ENCODE peak calls at places on chromosomes 11 and 22, in eight cellular contexts. E is NCI-H2081 treated with DMSO at 0.1 percent for 48 hours, V is EH, R is iris pigment epithelial cell, C is thyroid gland, X is breast epithelium, N is KBM-7, D is T-cell. Y is an unnamed sample.

GRCh38 chr22:20239063-20239950 is 28.8 kb downstream of the RTN4R start:
- DNase-seq in X (no peak), C (no peak), D (no peak), N (no peak), V (peak), E (no peak), R (peak), Y (peak)

GRCh38 chr22:25448435-25449051 is 115.9 kb upstream of the GRK3 start:
- DNase-seq in N (peak), E (no peak), V (peak), D (no peak), X (no peak), C (no peak), R (peak), Y (peak)

GRCh38 chr11:47003180-47003877 is 66.8 kb downstream of the CSTPP1 start:
- DNase-seq in D (no peak), E (no peak), N (peak), V (peak), X (no peak), R (no peak), C (no peak), Y (no peak)

GRCh38 chr11:44930588-44931302 is 19.9 kb downstream of the TP53I11 start:
- DNase-seq in C (no peak), X (no peak), N (no peak), V (no peak), D (no peak), E (no peak), R (no peak), Y (no peak)

GRCh38 chr11:72041364-72042058 is 38.8 kb downstream of the NUMA1 start:
- DNase-seq in R (peak), V (peak), N (peak), X (peak), E (no peak), D (peak), C (peak), Y (peak)

GRCh38 chr11:8285228-8285627 is 21.6 kb upstream of the LMO1 start:
- DNase-seq in X (no peak), D (no peak), C (no peak), R (no peak), E (no peak), N (no peak), V (no peak), Y (no peak)

GRCh38 chr11:110750100-110750499 is 37.9 kb upstream of the ARHGAP20 start:
- DNase-seq in X (no peak), E (no peak), D (no peak), C (no peak), V (no peak), R (no peak), N (no peak), Y (no peak)

GRCh38 chr11:131234146-131234680 is 136.2 kb upstream of the NTM start:
- DNase-seq in N (no peak), C (no peak), E (no peak), X (no peak), R (no peak), D (no peak), V (no peak), Y (no peak)

GRCh38 chr11:34126959-34127848 is 21.8 kb downstream of the NAT10 start:
- DNase-seq in C (no peak), E (no peak), X (no peak), D (no peak), V (no peak), R (no peak), N (no peak), Y (no peak)

GRCh38 chr11:33801821-33802413 is 27.6 kb upstream of the FBXO3 start:
- DNase-seq in E (no peak), N (no peak), V (peak), C (no peak), R (no peak), X (no peak), D (no peak), Y (no peak)

GRCh38 chr11:199782-200181 is 6.9 kb downstream of the SCGB1C1 start:
- DNase-seq in V (no peak), E (no peak), N (no peak), X (no peak), C (no peak), D (no peak), R (no peak), Y (no peak)

GRCh38 chr11:33413296-33413695 is 156.1 kb downstream of the HIPK3 start:
- DNase-seq in R (no peak), D (no peak), V (peak), E (no peak), C (no peak), N (no peak), X (no peak), Y (no peak)

GRCh38 chr11:45332486-45332934 is 46.4 kb upstream of the SYT13 start:
- DNase-seq in N (peak), V (peak), R (peak), D (no peak), C (peak), X (no peak), E (no peak), Y (peak)

GRCh38 chr11:59556883-59557205 is 45.5 kb downstream of the OR4D9 start:
- DNase-seq in E (no peak), C (no peak), X (no peak), N (no peak), V (no peak), R (no peak), D (no peak), Y (no peak)

GRCh38 chr11:133659542-133660201 is 127.4 kb upstream of the OPCML start:
- DNase-seq in E (no peak), X (no peak), D (no peak), R (no peak), V (no peak), N (no peak), C (no peak), Y (no peak)

GRCh38 chr22:36461665-36462474 is 19.6 kb downstream of the TXN2 start:
- DNase-seq in N (no peak), D (no peak), R (peak), X (peak), E (no peak), V (peak), C (peak), Y (peak)

GRCh38 chr11:88012456-88012855 is 162.8 kb downstream of the RAB38 start:
- DNase-seq in X (no peak), V (no peak), D (no peak), E (peak), C (no peak), R (no peak), N (no peak), Y (no peak)

GRCh38 chr22:19986410-19987341 is 29.9 kb downstream of the ARVCF start:
- DNase-seq in E (no peak), N (peak), D (peak), X (peak), R (peak), C (peak), V (peak), Y (peak)

GRCh38 chr22:20425821-20426615 is 11.6 kb downstream of the SCARF2 start:
- DNase-seq in C (no peak), V (peak), R (no peak), X (no peak), D (no peak), E (no peak), N (no peak), Y (no peak)

GRCh38 chr22:38720350-38720749 is 14.6 kb downstream of the GTPBP1 start:
- DNase-seq in D (no peak), C (no peak), E (no peak), R (no peak), X (no peak), V (no peak), N (no peak), Y (no peak)

GRCh38 chr22:46609175-46609690 is 11.0 kb upstream of the GRAMD4 start:
- DNase-seq in V (no peak), D (no peak), E (no peak), N (no peak), R (no peak), X (peak), C (no peak), Y (no peak)

GRCh38 chr11:74776546-74776945 is 27.9 kb downstream of the RNF169 start:
- DNase-seq in C (no peak), R (no peak), V (no peak), E (no peak), D (no peak), N (no peak), X (no peak), Y (no peak)

GRCh38 chr11:116276051-116277044 is 496.4 kb downstream of the BUD13 start:
- DNase-seq in V (peak), N (peak), E (peak), D (peak), R (peak), X (peak), C (peak), Y (peak)

GRCh38 chr11:26649884-26650283 is 72.0 kb downstream of the SLC5A12 start:
- DNase-seq in N (peak), V (peak), E (peak), D (no peak), C (peak), R (peak), X (no peak), Y (peak)

GRCh38 chr11:9906043-9906791 is 242.3 kb downstream of the SWAP70 start:
- DNase-seq in X (no peak), C (no peak), N (no peak), V (peak), E (no peak), R (peak), D (no peak), Y (peak)

GRCh38 chr11:10622957-10623787 is 54.7 kb upstream of the LYVE1 start:
- DNase-seq in X (no peak), C (no peak), E (no peak), V (no peak), D (peak), R (peak), N (peak), Y (no peak)

GRCh38 chr11:93515438-93515837 is 27.8 kb downstream of the SMCO4 start:
- DNase-seq in R (no peak), X (no peak), E (no peak), C (no peak), D (no peak), N (peak), V (no peak), Y (no peak)

GRCh38 chr22:22380098-22381030 is 128.2 kb downstream of the ZNF280B start:
- DNase-seq in X (no peak), N (no peak), C (no peak), R (no peak), D (no peak), E (no peak), V (no peak), Y (no peak)

GRCh38 chr11:18000760-18001159 is 12.1 kb downstream of the SERGEF start:
- DNase-seq in D (no peak), R (no peak), C (no peak), N (no peak), E (no peak), V (no peak), X (no peak), Y (no peak)

GRCh38 chr22:29570912-29571549 is 9.9 kb downstream of the NIPSNAP1 start:
- DNase-seq in C (no peak), X (no peak), N (no peak), E (no peak), R (no peak), V (no peak), D (no peak), Y (no peak)

GRCh38 chr11:20048707-20049106 is 111.6 kb downstream of the DBX1 start:
- DNase-seq in N (no peak), E (no peak), V (no peak), R (no peak), C (no peak), X (no peak), D (no peak), Y (no peak)

GRCh38 chr11:130897262-130898182 is 18.8 kb downstream of the SNX19 start:
- DNase-seq in N (no peak), V (peak), D (no peak), R (peak), X (peak), C (peak), E (no peak), Y (peak)

GRCh38 chr11:119016216-119017009 is 1.7 kb downstream of the RPS25 start:
- DNase-seq in X (no peak), C (no peak), R (no peak), V (no peak), D (no peak), N (no peak), E (no peak), Y (no peak)

GRCh38 chr11:47466201-47466600 is 17.3 kb upstream of the RAPSN start:
- DNase-seq in R (peak), C (no peak), E (no peak), N (no peak), V (peak), D (no peak), X (no peak), Y (no peak)

GRCh38 chr11:61482513-61482912 is 26.0 kb upstream of the LRRC10B start:
- DNase-seq in D (no peak), E (no peak), X (no peak), N (peak), R (peak), V (no peak), C (no peak), Y (peak)

GRCh38 chr11:131750152-131750551 is 379.7 kb downstream of the NTM start:
- DNase-seq in X (no peak), D (no peak), N (no peak), R (no peak), V (no peak), E (no peak), C (no peak), Y (no peak)

GRCh38 chr11:47187723-47188122 is 1.5 kb upstream of the PACSIN3 start:
- DNase-seq in N (no peak), V (no peak), C (no peak), E (no peak), R (no peak), D (no peak), X (no peak), Y (no peak)

GRCh38 chr22:30627480-30627879 is 8.1 kb upstream of the SLC35E4 start:
- DNase-seq in R (no peak), D (no peak), X (no peak), V (no peak), E (no peak), C (no peak), N (no peak), Y (no peak)

Y was measured in AG08396.